ENCODE peak calls at places on chromosomes 3 and 15, in seven cellular contexts. J is hepatocyte, I is bronchial epithelial cell, U is ascending aorta, K is GM23338, F is right lobe of liver, G is left ventricle myocardium inferior. A is an unnamed sample.

GRCh38 chr3:125240496-125240895 is 27.9 kb upstream of the SLC12A8 start:
- DNase-seq in J (no peak), I (peak; percentile 16), U (no peak), K (no peak), F (no peak), G (no peak), A (peak; percentile 34)

GRCh38 chr15:34049096-34049495 is 10.1 kb upstream of the AVEN start:
- DNase-seq in J (peak; percentile 25), I (peak; percentile 70), U (no peak), K (no peak), F (no peak), G (no peak), A (peak; percentile 92)

GRCh38 chr3:32335365-32336122 is 56.1 kb upstream of the CMTM7 start:
- DNase-seq in J (no peak), I (no peak), U (no peak), K (no peak), F (no peak), G (no peak), A (no peak)

GRCh38 chr3:148030975-148031374 is 621.8 kb downstream of the ZIC1 start:
- DNase-seq in J (no peak), I (no peak), U (no peak), K (no peak), F (no peak), G (no peak), A (no peak)

GRCh38 chr3:189787622-189788021 is 156.4 kb downstream of the TP63 start:
- DNase-seq in J (no peak), I (peak; percentile 60), U (no peak), K (no peak), F (no peak), G (no peak), A (peak; percentile 6)

GRCh38 chr3:134348524-134348923 is 25.7 kb downstream of the AMOTL2 start:
- DNase-seq in J (no peak), I (peak; percentile 83), U (peak; percentile 79), K (no peak), F (no peak), G (no peak), A (no peak)

GRCh38 chr3:147410518-147411234 is 1.5 kb downstream of the ZIC1 start:
- DNase-seq in J (no peak), I (no peak), U (no peak), K (peak; percentile 61), F (no peak), G (no peak), A (peak; percentile 29)

GRCh38 chr15:96701443-96701842 is 370.9 kb downstream of the NR2F2 start:
- DNase-seq in J (no peak), I (no peak), U (no peak), K (no peak), F (no peak), G (no peak), A (no peak)

GRCh38 chr3:70119892-70120291 is 120.4 kb downstream of the SAMMSON start:
- DNase-seq in J (no peak), I (no peak), U (no peak), K (no peak), F (no peak), G (no peak), A (no peak)

GRCh38 chr3:47197287-47197686 is 33.4 kb upstream of the SETD2 start:
- DNase-seq in J (no peak), I (no peak), U (no peak), K (no peak), F (no peak), G (no peak), A (no peak)

GRCh38 chr15:41949400-41950126 is 22.8 kb downstream of the EHD4 start:
- DNase-seq in J (no peak), I (no peak), U (no peak), K (peak; percentile 58), F (no peak), G (no peak), A (no peak)

GRCh38 chr3:17154941-17155340 is 270.2 kb downstream of the PLCL2 start:
- DNase-seq in J (no peak), I (no peak), U (no peak), K (no peak), F (no peak), G (no peak), A (no peak)

DNA sequence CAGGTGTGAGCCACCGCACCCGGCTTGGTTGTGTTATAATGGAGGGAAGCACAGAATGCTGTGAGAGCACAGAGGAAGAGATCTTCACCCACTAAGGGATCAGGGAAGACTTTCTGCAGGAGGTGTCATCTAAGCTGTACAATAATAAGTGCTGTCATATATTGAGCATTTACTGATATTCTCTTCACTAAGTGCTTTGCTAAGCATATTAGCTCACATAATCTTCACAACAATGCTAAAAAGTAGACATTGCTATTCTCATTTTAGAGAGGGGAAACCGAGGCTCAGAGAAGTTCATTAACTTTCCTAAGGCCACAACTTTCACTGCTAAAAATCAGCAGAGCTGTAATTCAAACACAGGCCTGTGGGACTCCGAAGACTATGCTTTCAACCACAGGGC is 115.3 kb downstream of the CORO2B start:
- DNase-seq in J (no peak), I (no peak), U (no peak), K (no peak), F (no peak), G (no peak), A (no peak)
- H3K4me3 ChIP-seq in J (no peak overlapping the region), I (no peak overlapping the region), U (no peak overlapping the region), K (no peak overlapping the region), F (no peak overlapping the region), G (no peak overlapping the region), A (no peak overlapping the region)

GRCh38 chr3:181868576-181868975 is 156.9 kb downstream of the SOX2 start:
- DNase-seq in J (no peak), I (no peak), U (no peak), K (no peak), F (no peak), G (no peak), A (no peak)
- TF ChIP-seq CTCF in J (no peak), I (no peak), U (no peak), K (peak; percentile 30), F (no peak), G (no peak), A (no peak)

DNA sequence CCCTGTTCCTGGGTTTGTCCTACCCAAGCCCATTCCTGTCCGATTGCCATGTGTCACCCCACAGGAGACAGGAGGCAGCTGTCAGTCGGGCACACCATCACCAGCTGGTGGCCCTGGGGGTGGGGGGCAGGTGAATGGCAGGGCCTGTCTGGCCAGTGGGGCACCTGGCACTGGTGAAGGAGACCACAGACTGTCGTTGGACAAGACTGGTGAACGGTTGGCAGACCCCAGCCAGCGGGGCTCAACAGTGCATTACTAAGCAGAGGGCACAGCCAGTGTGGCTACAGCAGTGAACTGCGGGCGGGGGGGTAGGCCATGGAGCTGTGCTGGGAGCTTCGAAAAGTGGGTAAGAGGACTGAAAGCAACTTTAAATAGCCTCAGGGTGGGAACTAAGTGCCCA is 2.1 kb downstream of the SEMA7A start:
- DNase-seq in J (no peak), I (no peak), U (no peak), K (no peak), F (no peak), G (no peak), A (no peak)
- H3K4me3 ChIP-seq in J (no peak overlapping the region), I (no peak overlapping the region), U (no peak overlapping the region), K (no peak overlapping the region), F (no peak overlapping the region), G (no peak overlapping the region), A (no peak overlapping the region)

GRCh38 chr15:62088361-62088693 is 21.6 kb downstream of the C2CD4A start:
- DNase-seq in J (no peak), I (no peak), U (no peak), K (no peak), F (no peak), G (no peak), A (no peak)

GRCh38 chr15:62085740-62086139 is 19.0 kb downstream of the C2CD4A start:
- DNase-seq in J (no peak), I (no peak), U (no peak), K (no peak), F (no peak), G (no peak), A (peak; percentile 53)

GRCh38 chr15:62087671-62088360 is 21.0 kb downstream of the C2CD4A start:
- DNase-seq in J (peak; percentile 25), I (peak; percentile 59), U (no peak), K (no peak), F (no peak), G (no peak), A (peak; percentile 85)

GRCh38 chr15:62090988-62091387 is 24.2 kb downstream of the C2CD4A start:
- DNase-seq in J (no peak), I (no peak), U (no peak), K (no peak), F (no peak), G (no peak), A (no peak)

GRCh38 chr15:62089616-62090015 is 22.8 kb downstream of the C2CD4A start:
- DNase-seq in J (no peak), I (peak; percentile 76), U (no peak), K (no peak), F (no peak), G (no peak), A (no peak)
- TF ChIP-seq CTCF in J (no peak), I (peak; percentile 6), U (no peak), K (no peak), F (no peak), G (no peak), A (no peak)

DNA sequence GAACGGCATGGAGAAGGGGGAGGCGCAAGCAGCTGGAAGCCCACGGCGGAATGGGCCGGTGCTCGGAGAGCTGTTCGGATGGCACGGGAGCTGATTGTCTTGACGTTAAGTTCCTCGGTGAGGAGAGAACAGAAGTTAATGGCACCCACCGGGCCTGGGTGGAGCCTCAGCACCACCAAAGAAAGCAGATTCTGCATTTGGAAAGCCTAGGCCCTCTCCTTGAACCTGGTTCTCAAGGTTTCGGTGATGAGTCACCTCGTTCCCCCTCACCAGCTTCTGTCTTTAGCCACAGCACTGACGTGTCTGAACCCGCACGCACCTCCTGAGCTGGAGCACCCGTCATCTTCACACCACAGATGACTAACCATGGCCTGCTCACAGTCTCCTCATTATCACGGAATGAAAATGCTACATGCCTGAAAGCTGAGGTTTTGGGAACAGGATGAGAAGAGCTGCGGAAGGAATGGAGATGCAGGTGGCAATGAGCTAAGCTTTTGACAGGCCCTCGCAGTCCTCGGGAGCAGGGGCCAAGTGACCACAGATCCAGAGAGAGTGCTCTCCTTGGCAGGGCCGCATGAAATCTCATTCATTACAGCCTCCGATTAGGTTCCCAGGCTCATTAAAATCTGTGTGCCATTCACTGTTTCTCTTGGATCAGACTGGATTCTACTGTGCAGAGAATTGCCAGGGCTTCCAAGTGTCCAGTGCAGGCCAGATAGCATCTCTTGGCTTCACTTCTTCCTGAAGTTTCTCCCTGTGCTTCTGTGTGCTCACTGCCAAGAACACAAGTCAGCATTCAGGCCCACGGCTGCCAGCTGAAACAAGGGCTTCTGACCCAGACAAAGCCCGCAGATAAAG is 96.3 kb upstream of the DLG1 start:
- DNase-seq in J (peak; percentile 54), I (peak; percentile 100), U (no peak), K (no peak), F (no peak), G (peak; percentile 64), A (peak; percentile 98)
- H3K4me3 ChIP-seq in J (no peak overlapping the region), I (no peak overlapping the region), U (no peak overlapping the region), K (no peak overlapping the region), F (no peak overlapping the region), G (no peak overlapping the region), A (no peak overlapping the region)

A was measured in fibroblast of pulmonary artery.